ENCODE peak calls at places on chromosomes 6 and 20, in nine cellular contexts. U is nephron progenitor cell; D is ecto neural progenitor cell; E is fibroblast of lung; M is GM10248; J is activated T-cell treated with anti-CD3 and anti-CD28 coated beads, Interleukin-2, amount 50 U/mL, for 24 hours; X is mucosa of gallbladder; T is renal cortical epithelial cell; C is GM18507. N is an unnamed sample.

GRCh38 chr6:108408453-108408852 is 113.6 kb downstream of the AFG1L start:
- DNase-seq in U (no peak), D (no peak), E (peak), M (no peak), J (no peak), X (no peak), T (peak), C (no peak), N (no peak)

GRCh38 chr20:43389839-43390626 is 67.7 kb upstream of the SRSF6 start:
- DNase-seq in U (peak), D (peak), E (no peak), M (no peak), J (peak), X (no peak), T (no peak), C (no peak), N (no peak)

GRCh38 chr20:63847374-63848002 is 13.8 kb upstream of the ABHD16B start:
- DNase-seq in U (peak), D (peak), E (no peak), M (no peak), J (no peak), X (no peak), T (no peak), C (no peak), N (no peak)

GRCh38 chr6:12324096-12324495 is 33.9 kb downstream of the EDN1 start:
- DNase-seq in U (no peak), D (no peak), E (no peak), M (no peak), J (no peak), X (peak), T (peak), C (no peak), N (no peak)

GRCh38 chr6:106360989-106361430 is 493 bp downstream of the CRYBG1 start:
- DNase-seq in U (peak), D (peak), E (no peak), M (peak), J (peak), X (no peak), T (no peak), C (no peak), N (no peak)

GRCh38 chr6:122652431-122652830 is 42.2 kb downstream of the PKIB start:
- DNase-seq in U (no peak), D (no peak), E (peak), M (no peak), J (no peak), X (no peak), T (peak), C (no peak), N (no peak)

GRCh38 chr20:26163890-26164289 is 467.2 kb upstream of the ZNF337 start:
- DNase-seq in U (no peak), D (no peak), E (peak), M (no peak), J (no peak), X (no peak), T (peak), C (no peak), N (no peak)

GRCh38 chr6:139820191-139820590 is 445.7 kb upstream of the CITED2 start:
- DNase-seq in U (no peak), D (no peak), E (peak), M (no peak), J (no peak), X (no peak), T (peak), C (no peak), N (no peak)

GRCh38 chr6:42974919-42975505 is 4.0 kb downstream of the PEX6 start:
- DNase-seq in U (no peak), D (no peak), E (no peak), M (no peak), J (no peak), X (no peak), T (no peak), C (no peak), N (no peak)

GRCh38 chr6:106511274-106512047 is 117.8 kb downstream of the RTN4IP1 start:
- DNase-seq in U (peak), D (peak), E (peak), M (peak), J (peak), X (no peak), T (peak), C (no peak), N (no peak)

N was measured in GM12878.